ENCODE peak calls at places on chromosomes 12 and 14, in eight cellular contexts. H is glomerular endothelial cell; I is stimulated activated CD8-positive, alpha-beta memory T cell treated with anti-CD3 and anti-CD28 coated beads, Interleukin-7, amount 100 ng/mL, for 1 hour; O is thoracic aorta; G is fibroblast of the aortic adventitia; A is caudate nucleus; C is H54; V is GM23248. E is an unnamed sample.

GRCh38 chr12:55814257-55814656 is 3.3 kb downstream of the SARNP start:
- DNase-seq in H (no peak), I (no peak), O (no peak), G (no peak), A (no peak), C (no peak), V (no peak), E (no peak)

GRCh38 chr12:117067016-117067415 is 32.2 kb downstream of the TESC start:
- DNase-seq in H (no peak), I (no peak), O (no peak), G (no peak), A (no peak), C (no peak), V (no peak), E (no peak)

GRCh38 chr12:64318605-64319004 is 72.0 kb downstream of the C12orf56 start:
- DNase-seq in H (no peak), I (no peak), O (no peak), G (peak), A (no peak), C (no peak), V (peak), E (no peak)

GRCh38 chr12:59093090-59093489 is 172.8 kb upstream of the LRIG3 start:
- DNase-seq in H (no peak), I (no peak), O (no peak), G (no peak), A (no peak), C (no peak), V (peak), E (no peak)

GRCh38 chr14:59771577-59771976 is 99.0 kb downstream of the RTN1 start:
- DNase-seq in H (peak), I (no peak), O (no peak), G (peak), A (no peak), C (no peak), V (peak), E (no peak)

GRCh38 chr14:99672506-99673327 is 11.4 kb upstream of the CYP46A1 start:
- DNase-seq in H (no peak), I (no peak), O (no peak), G (no peak), A (no peak), C (peak), V (no peak), E (no peak)

GRCh38 chr14:61652526-61653262 is 42.6 kb upstream of the HIF1A start:
- DNase-seq in H (no peak), I (no peak), O (no peak), G (no peak), A (no peak), C (no peak), V (peak), E (no peak)

GRCh38 chr12:92144631-92145480 is 790 bp downstream of the BTG1 start:
- DNase-seq in H (no peak), I (peak), O (peak), G (peak), A (peak), C (no peak), V (peak), E (peak)

GRCh38 chr12:54082402-54082892 is 28.8 kb downstream of the HOXC4 start:
- DNase-seq in H (no peak), I (peak), O (no peak), G (no peak), A (no peak), C (no peak), V (peak), E (peak)

GRCh38 chr12:64814432-64814831 is 10.0 kb upstream of the TBC1D30 start:
- DNase-seq in H (no peak), I (no peak), O (no peak), G (no peak), A (no peak), C (no peak), V (no peak), E (no peak)

GRCh38 chr12:56373515-56373914 is 10.9 kb upstream of the APOF start:
- DNase-seq in H (no peak), I (no peak), O (no peak), G (no peak), A (no peak), C (no peak), V (no peak), E (no peak)

GRCh38 chr12:19783547-19784444 is 344.5 kb downstream of the AEBP2 start:
- DNase-seq in H (no peak), I (no peak), O (no peak), G (no peak), A (no peak), C (no peak), V (no peak), E (no peak)

GRCh38 chr14:104092931-104093365 is 7.4 kb downstream of the ASPG start:
- DNase-seq in H (no peak), I (no peak), O (no peak), G (no peak), A (no peak), C (no peak), V (no peak), E (no peak)

GRCh38 chr12:79857675-79858074 is 77.2 kb downstream of the PPP1R12A start:
- DNase-seq in H (no peak), I (no peak), O (no peak), G (no peak), A (no peak), C (no peak), V (no peak), E (no peak)

GRCh38 chr12:94768398-94769039 is 118.2 kb upstream of the TMCC3 start:
- DNase-seq in H (no peak), I (no peak), O (no peak), G (peak), A (no peak), C (no peak), V (no peak), E (no peak)

GRCh38 chr12:12813120-12814101 is at the start of gene DDX47:
- DNase-seq in H (no peak), I (peak), O (peak), G (peak), A (peak), C (peak), V (peak), E (peak)